ENCODE peak calls at places on chromosomes 1 and 21, in eight cellular contexts. One of them, this sample, is unnamed.

GRCh38 chr1:43392702-43393101 is 3.0 kb downstream of the SZT2 start:
- DNase-seq in A172: no peak
- DNase-seq in stimulated activated CD4-positive, alpha-beta T cell treated with anti-CD3 and anti-CD28 coated beads, Interleukin-4, amount 100 ng/mL, for 48 hours: no peak
- DNase-seq in activated CD8-positive, alpha-beta memory T cell treated with anti-CD3 and anti-CD28 coated beads for 4 hours: no peak
- DNase-seq in prostate gland: no peak
- DNase-seq in effector memory CD8-positive, alpha-beta T cell: no peak
- DNase-seq in RPMI8226: no peak
- DNase-seq in tibial artery: no peak
- DNase-seq in this sample: no peak

GRCh38 chr1:235068155-235069121 is 60.2 kb downstream of the TOMM20 start:
- DNase-seq in A172: peak; percentile 92
- DNase-seq in stimulated activated CD4-positive, alpha-beta T cell treated with anti-CD3 and anti-CD28 coated beads, Interleukin-4, amount 100 ng/mL, for 48 hours: no peak
- DNase-seq in activated CD8-positive, alpha-beta memory T cell treated with anti-CD3 and anti-CD28 coated beads for 4 hours: no peak
- DNase-seq in prostate gland: peak; percentile 87
- DNase-seq in effector memory CD8-positive, alpha-beta T cell: no peak
- DNase-seq in RPMI8226: no peak
- DNase-seq in tibial artery: no peak
- DNase-seq in this sample: peak; percentile 50

GRCh38 chr1:63877021-63877767 is 103.4 kb downstream of the ROR1 start:
- DNase-seq in A172: no peak
- DNase-seq in stimulated activated CD4-positive, alpha-beta T cell treated with anti-CD3 and anti-CD28 coated beads, Interleukin-4, amount 100 ng/mL, for 48 hours: no peak
- DNase-seq in activated CD8-positive, alpha-beta memory T cell treated with anti-CD3 and anti-CD28 coated beads for 4 hours: no peak
- DNase-seq in prostate gland: no peak
- DNase-seq in effector memory CD8-positive, alpha-beta T cell: no peak
- DNase-seq in RPMI8226: no peak
- DNase-seq in tibial artery: no peak
- DNase-seq in this sample: no peak

GRCh38 chr1:202293620-202294019 is 48.1 kb downstream of the UBE2T start:
- DNase-seq in A172: no peak
- DNase-seq in stimulated activated CD4-positive, alpha-beta T cell treated with anti-CD3 and anti-CD28 coated beads, Interleukin-4, amount 100 ng/mL, for 48 hours: no peak
- DNase-seq in activated CD8-positive, alpha-beta memory T cell treated with anti-CD3 and anti-CD28 coated beads for 4 hours: no peak
- DNase-seq in prostate gland: no peak
- DNase-seq in effector memory CD8-positive, alpha-beta T cell: no peak
- DNase-seq in RPMI8226: no peak
- DNase-seq in tibial artery: no peak
- DNase-seq in this sample: no peak

GRCh38 chr1:183543619-183544204 is 46.5 kb downstream of the NCF2 start:
- DNase-seq in A172: peak; percentile 61
- DNase-seq in stimulated activated CD4-positive, alpha-beta T cell treated with anti-CD3 and anti-CD28 coated beads, Interleukin-4, amount 100 ng/mL, for 48 hours: no peak
- DNase-seq in activated CD8-positive, alpha-beta memory T cell treated with anti-CD3 and anti-CD28 coated beads for 4 hours: no peak
- DNase-seq in prostate gland: peak; percentile 24
- DNase-seq in effector memory CD8-positive, alpha-beta T cell: peak; percentile 9
- DNase-seq in RPMI8226: peak; percentile 65
- DNase-seq in tibial artery: no peak
- DNase-seq in this sample: no peak

GRCh38 chr1:157450106-157450505 is 102.2 kb downstream of the FCRL5 start:
- DNase-seq in A172: no peak
- DNase-seq in stimulated activated CD4-positive, alpha-beta T cell treated with anti-CD3 and anti-CD28 coated beads, Interleukin-4, amount 100 ng/mL, for 48 hours: no peak
- DNase-seq in activated CD8-positive, alpha-beta memory T cell treated with anti-CD3 and anti-CD28 coated beads for 4 hours: no peak
- DNase-seq in prostate gland: no peak
- DNase-seq in effector memory CD8-positive, alpha-beta T cell: no peak
- DNase-seq in RPMI8226: no peak
- DNase-seq in tibial artery: no peak
- DNase-seq in this sample: no peak

GRCh38 chr1:161021959-161022332 is 994 bp upstream of the F11R start:
- DNase-seq in A172: no peak
- DNase-seq in stimulated activated CD4-positive, alpha-beta T cell treated with anti-CD3 and anti-CD28 coated beads, Interleukin-4, amount 100 ng/mL, for 48 hours: no peak
- DNase-seq in activated CD8-positive, alpha-beta memory T cell treated with anti-CD3 and anti-CD28 coated beads for 4 hours: no peak
- DNase-seq in prostate gland: no peak
- DNase-seq in effector memory CD8-positive, alpha-beta T cell: no peak
- DNase-seq in RPMI8226: no peak
- DNase-seq in tibial artery: no peak
- DNase-seq in this sample: no peak

GRCh38 chr1:225828706-225829344 is 18.9 kb downstream of the EPHX1 start:
- DNase-seq in A172: no peak
- DNase-seq in stimulated activated CD4-positive, alpha-beta T cell treated with anti-CD3 and anti-CD28 coated beads, Interleukin-4, amount 100 ng/mL, for 48 hours: no peak
- DNase-seq in activated CD8-positive, alpha-beta memory T cell treated with anti-CD3 and anti-CD28 coated beads for 4 hours: no peak
- DNase-seq in prostate gland: no peak
- DNase-seq in effector memory CD8-positive, alpha-beta T cell: no peak
- DNase-seq in RPMI8226: no peak
- DNase-seq in tibial artery: no peak
- DNase-seq in this sample: no peak

GRCh38 chr1:233485385-233485784 is 128.5 kb upstream of the KCNK1 start:
- DNase-seq in A172: no peak
- DNase-seq in stimulated activated CD4-positive, alpha-beta T cell treated with anti-CD3 and anti-CD28 coated beads, Interleukin-4, amount 100 ng/mL, for 48 hours: no peak
- DNase-seq in activated CD8-positive, alpha-beta memory T cell treated with anti-CD3 and anti-CD28 coated beads for 4 hours: no peak
- DNase-seq in prostate gland: no peak
- DNase-seq in effector memory CD8-positive, alpha-beta T cell: no peak
- DNase-seq in RPMI8226: peak; percentile 35
- DNase-seq in tibial artery: no peak
- DNase-seq in this sample: no peak

GRCh38 chr1:202056644-202057334 is 46.4 kb downstream of the ELF3 start:
- DNase-seq in A172: peak; percentile 87
- DNase-seq in stimulated activated CD4-positive, alpha-beta T cell treated with anti-CD3 and anti-CD28 coated beads, Interleukin-4, amount 100 ng/mL, for 48 hours: no peak
- DNase-seq in activated CD8-positive, alpha-beta memory T cell treated with anti-CD3 and anti-CD28 coated beads for 4 hours: no peak
- DNase-seq in prostate gland: peak; percentile 93
- DNase-seq in effector memory CD8-positive, alpha-beta T cell: no peak
- DNase-seq in RPMI8226: peak; percentile 27
- DNase-seq in tibial artery: no peak
- DNase-seq in this sample: no peak

GRCh38 chr21:36164427-36164784 is 7.8 kb downstream of the DOP1B start:
- DNase-seq in A172: no peak
- DNase-seq in stimulated activated CD4-positive, alpha-beta T cell treated with anti-CD3 and anti-CD28 coated beads, Interleukin-4, amount 100 ng/mL, for 48 hours: no peak
- DNase-seq in activated CD8-positive, alpha-beta memory T cell treated with anti-CD3 and anti-CD28 coated beads for 4 hours: no peak
- DNase-seq in prostate gland: peak; percentile 66
- DNase-seq in effector memory CD8-positive, alpha-beta T cell: no peak
- DNase-seq in RPMI8226: no peak
- DNase-seq in tibial artery: no peak
- DNase-seq in this sample: no peak

GRCh38 chr1:11068556-11069232 is 8.9 kb upstream of the SRM start:
- DNase-seq in A172: no peak
- DNase-seq in stimulated activated CD4-positive, alpha-beta T cell treated with anti-CD3 and anti-CD28 coated beads, Interleukin-4, amount 100 ng/mL, for 48 hours: no peak
- DNase-seq in activated CD8-positive, alpha-beta memory T cell treated with anti-CD3 and anti-CD28 coated beads for 4 hours: no peak
- DNase-seq in prostate gland: no peak
- DNase-seq in effector memory CD8-positive, alpha-beta T cell: no peak
- DNase-seq in RPMI8226: peak; percentile 1
- DNase-seq in tibial artery: peak; percentile 48
- DNase-seq in this sample: peak; percentile 24

GRCh38 chr1:113674591-113674990 is 84.7 kb downstream of the PHTF1 start:
- DNase-seq in A172: no peak
- DNase-seq in stimulated activated CD4-positive, alpha-beta T cell treated with anti-CD3 and anti-CD28 coated beads, Interleukin-4, amount 100 ng/mL, for 48 hours: no peak
- DNase-seq in activated CD8-positive, alpha-beta memory T cell treated with anti-CD3 and anti-CD28 coated beads for 4 hours: no peak
- DNase-seq in prostate gland: no peak
- DNase-seq in effector memory CD8-positive, alpha-beta T cell: no peak
- DNase-seq in RPMI8226: no peak
- DNase-seq in tibial artery: no peak
- DNase-seq in this sample: no peak

GRCh38 chr1:179586107-179586823 is 5.4 kb upstream of the TDRD5 start:
- DNase-seq in A172: no peak
- DNase-seq in stimulated activated CD4-positive, alpha-beta T cell treated with anti-CD3 and anti-CD28 coated beads, Interleukin-4, amount 100 ng/mL, for 48 hours: no peak
- DNase-seq in activated CD8-positive, alpha-beta memory T cell treated with anti-CD3 and anti-CD28 coated beads for 4 hours: no peak
- DNase-seq in prostate gland: peak; percentile 55
- DNase-seq in effector memory CD8-positive, alpha-beta T cell: no peak
- DNase-seq in RPMI8226: peak; percentile 51
- DNase-seq in tibial artery: peak; percentile 81
- DNase-seq in this sample: peak; percentile 56

GRCh38 chr1:84946631-84947030 is 50.3 kb downstream of the MCOLN2 start:
- DNase-seq in A172: no peak
- DNase-seq in stimulated activated CD4-positive, alpha-beta T cell treated with anti-CD3 and anti-CD28 coated beads, Interleukin-4, amount 100 ng/mL, for 48 hours: no peak
- DNase-seq in activated CD8-positive, alpha-beta memory T cell treated with anti-CD3 and anti-CD28 coated beads for 4 hours: no peak
- DNase-seq in prostate gland: no peak
- DNase-seq in effector memory CD8-positive, alpha-beta T cell: no peak
- DNase-seq in RPMI8226: no peak
- DNase-seq in tibial artery: no peak
- DNase-seq in this sample: no peak

GRCh38 chr1:244394851-244395765 is 56.6 kb downstream of the ADSS2 start:
- DNase-seq in A172: no peak
- DNase-seq in stimulated activated CD4-positive, alpha-beta T cell treated with anti-CD3 and anti-CD28 coated beads, Interleukin-4, amount 100 ng/mL, for 48 hours: no peak
- DNase-seq in activated CD8-positive, alpha-beta memory T cell treated with anti-CD3 and anti-CD28 coated beads for 4 hours: no peak
- DNase-seq in prostate gland: no peak
- DNase-seq in effector memory CD8-positive, alpha-beta T cell: no peak
- DNase-seq in RPMI8226: no peak
- DNase-seq in tibial artery: no peak
- DNase-seq in this sample: no peak

GRCh38 chr1:86765073-86765472 is 60.7 kb downstream of the SH3GLB1 start:
- DNase-seq in A172: no peak
- DNase-seq in stimulated activated CD4-positive, alpha-beta T cell treated with anti-CD3 and anti-CD28 coated beads, Interleukin-4, amount 100 ng/mL, for 48 hours: no peak
- DNase-seq in activated CD8-positive, alpha-beta memory T cell treated with anti-CD3 and anti-CD28 coated beads for 4 hours: no peak
- DNase-seq in prostate gland: no peak
- DNase-seq in effector memory CD8-positive, alpha-beta T cell: no peak
- DNase-seq in RPMI8226: no peak
- DNase-seq in tibial artery: no peak
- DNase-seq in this sample: no peak

GRCh38 chr1:52551476-52552235 is 1.2 kb downstream of the TUT4 start:
- DNase-seq in A172: peak; percentile 10
- DNase-seq in stimulated activated CD4-positive, alpha-beta T cell treated with anti-CD3 and anti-CD28 coated beads, Interleukin-4, amount 100 ng/mL, for 48 hours: no peak
- DNase-seq in activated CD8-positive, alpha-beta memory T cell treated with anti-CD3 and anti-CD28 coated beads for 4 hours: no peak
- DNase-seq in prostate gland: no peak
- DNase-seq in effector memory CD8-positive, alpha-beta T cell: peak; percentile 18
- DNase-seq in RPMI8226: peak; percentile 67
- DNase-seq in tibial artery: no peak
- DNase-seq in this sample: no peak

GRCh38 chr1:76799700-76800099 is 67.6 kb upstream of the ST6GALNAC5 start:
- DNase-seq in A172: no peak
- DNase-seq in stimulated activated CD4-positive, alpha-beta T cell treated with anti-CD3 and anti-CD28 coated beads, Interleukin-4, amount 100 ng/mL, for 48 hours: no peak
- DNase-seq in activated CD8-positive, alpha-beta memory T cell treated with anti-CD3 and anti-CD28 coated beads for 4 hours: no peak
- DNase-seq in prostate gland: no peak
- DNase-seq in effector memory CD8-positive, alpha-beta T cell: no peak
- DNase-seq in RPMI8226: no peak
- DNase-seq in tibial artery: no peak
- DNase-seq in this sample: no peak

GRCh38 chr1:42679364-42679983 is 2.7 kb upstream of the YBX1 start:
- DNase-seq in A172: no peak
- DNase-seq in stimulated activated CD4-positive, alpha-beta T cell treated with anti-CD3 and anti-CD28 coated beads, Interleukin-4, amount 100 ng/mL, for 48 hours: no peak
- DNase-seq in activated CD8-positive, alpha-beta memory T cell treated with anti-CD3 and anti-CD28 coated beads for 4 hours: no peak
- DNase-seq in prostate gland: no peak
- DNase-seq in effector memory CD8-positive, alpha-beta T cell: no peak
- DNase-seq in RPMI8226: no peak
- DNase-seq in tibial artery: no peak
- DNase-seq in this sample: no peak

GRCh38 chr1:54374766-54375165 is 31.4 kb downstream of the SSBP3 start:
- DNase-seq in A172: no peak
- DNase-seq in stimulated activated CD4-positive, alpha-beta T cell treated with anti-CD3 and anti-CD28 coated beads, Interleukin-4, amount 100 ng/mL, for 48 hours: no peak
- DNase-seq in activated CD8-positive, alpha-beta memory T cell treated with anti-CD3 and anti-CD28 coated beads for 4 hours: no peak
- DNase-seq in prostate gland: no peak
- DNase-seq in effector memory CD8-positive, alpha-beta T cell: no peak
- DNase-seq in RPMI8226: no peak
- DNase-seq in tibial artery: no peak
- DNase-seq in this sample: no peak

This sample was measured in psoas muscle.